ENCODE peak calls at places on chromosome 6, in seven cellular contexts. C is ovary; O is stimulated activated naive CD8-positive, alpha-beta T cell treated with anti-CD3 and anti-CD28 coated beads, Interleukin-15, Interleukin-2, amounts not matched to agents 100 U/mL and 50 U/mL, for 24 hours; R is activated CD8-positive, alpha-beta T cell treated with anti-CD3 and anti-CD28 coated beads, Interleukin-2, amount 10 ng/mL, durations not matched to agents 7 days and 5 days; S is NCI-H1694; V is GM06990; U is right cardiac atrium. M is an unnamed sample.

GRCh38 chr6:11272491-11273192 is 40.2 kb upstream of the NEDD9 start:
- DNase-seq in U (no peak), S (no peak), R (no peak), C (no peak), O (no peak), V (no peak), M (no peak)

GRCh38 chr6:141488466-141488865 is 644.3 kb upstream of the GJE1 start:
- DNase-seq in O (no peak), U (no peak), R (no peak), C (no peak), S (no peak), V (no peak), M (no peak)

GRCh38 chr6:114887037-114887436 is 544.2 kb upstream of the HS3ST5 start:
- DNase-seq in U (no peak), R (no peak), S (no peak), C (no peak), V (no peak), O (no peak), M (no peak)

GRCh38 chr6:89503641-89504040 is 70.7 kb downstream of the ANKRD6 start:
- DNase-seq in O (no peak), U (no peak), R (no peak), S (no peak), V (no peak), C (no peak), M (no peak)

GRCh38 chr6:45566882-45567281 is 189.1 kb upstream of the SUPT3H start:
- DNase-seq in V (no peak), R (no peak), U (no peak), S (no peak), C (no peak), O (no peak), M (peak; percentile 43)

GRCh38 chr6:169641461-169642085 is 60.3 kb downstream of the WDR27 start:
- DNase-seq in R (no peak), C (no peak), V (no peak), U (peak; percentile 35), O (no peak), S (no peak), M (no peak)

GRCh38 chr6:47424436-47424836 is 53.2 kb upstream of the CD2AP start:
- DNase-seq in U (no peak), R (no peak), O (no peak), C (no peak), S (no peak), V (no peak), M (no peak)

GRCh38 chr6:139765825-139766285 is 391.4 kb upstream of the CITED2 start:
- DNase-seq in C (no peak), O (no peak), R (no peak), S (no peak), V (no peak), U (no peak), M (peak; percentile 39)

GRCh38 chr6:106370639-106371038 is 10.1 kb downstream of the CRYBG1 start:
- DNase-seq in C (no peak), V (no peak), R (no peak), S (no peak), O (no peak), U (no peak), M (peak; percentile 17)

GRCh38 chr6:10248378-10248843 is 166.5 kb downstream of the TFAP2A start:
- DNase-seq in O (no peak), C (no peak), U (no peak), V (no peak), R (no peak), S (no peak), M (peak; percentile 82)

GRCh38 chr6:138454976-138455706 is 44.2 kb downstream of the NHSL1 start:
- DNase-seq in R (peak; percentile 81), C (no peak), S (no peak), V (peak; percentile 53), U (no peak), O (peak; percentile 56), M (peak; percentile 23)

GRCh38 chr6:81753709-81754678 is 1.5 kb upstream of the TENT5A start:
- DNase-seq in U (peak; percentile 95), O (peak; percentile 88), C (peak; percentile 91), R (peak; percentile 84), V (peak; percentile 68), S (peak; percentile 14), M (peak; percentile 70)

GRCh38 chr6:2179950-2180349 is 65.5 kb downstream of the GMDS start:
- DNase-seq in C (no peak), O (no peak), R (no peak), U (no peak), V (no peak), S (no peak), M (no peak)

GRCh38 chr6:118203421-118204000 is 296.4 kb downstream of the SLC35F1 start:
- DNase-seq in R (no peak), S (no peak), C (no peak), U (no peak), O (no peak), V (no peak), M (no peak)

GRCh38 chr6:81475646-81476045 is 276.8 kb downstream of the TENT5A start:
- DNase-seq in U (no peak), V (no peak), O (no peak), C (no peak), R (no peak), S (no peak), M (no peak)

GRCh38 chr6:18034798-18035202 is 47.4 kb upstream of the KIF13A start:
- DNase-seq in C (no peak), S (no peak), O (no peak), R (no peak), U (no peak), V (no peak), M (no peak)

GRCh38 chr6:42128460-42129359 is 13.7 kb downstream of the C6orf132 start:
- DNase-seq in C (no peak), O (no peak), V (no peak), R (no peak), S (no peak), U (peak; percentile 73), M (no peak)

GRCh38 chr6:43308101-43308989 is at the start of gene CRIP3:
- DNase-seq in O (peak; percentile 63), C (peak; percentile 29), R (peak; percentile 53), V (peak; percentile 43), S (no peak), U (peak; percentile 69), M (peak; percentile 60)

GRCh38 chr6:42764883-42765653 is 16.8 kb upstream of the BICRAL start:
- DNase-seq in R (no peak), S (no peak), V (no peak), C (no peak), O (no peak), U (no peak), M (no peak)

GRCh38 chr6:21426841-21427490 is 166.6 kb upstream of the SOX4 start:
- DNase-seq in S (no peak), C (no peak), R (no peak), V (no peak), U (no peak), O (no peak), M (no peak)

GRCh38 chr6:34315780-34316179 is 67.0 kb upstream of the SMIM29 start:
- DNase-seq in C (no peak), V (peak; percentile 58), U (no peak), O (peak; percentile 20), R (peak; percentile 29), S (no peak), M (no peak)

GRCh38 chr6:111804627-111805235 is 68.5 kb downstream of the FYN start:
- DNase-seq in O (peak; percentile 68), U (no peak), R (peak; percentile 89), S (no peak), C (no peak), V (peak; percentile 66), M (peak; percentile 38)

GRCh38 chr6:129776542-129776941 is 66.6 kb upstream of the ARHGAP18 start:
- DNase-seq in C (no peak), S (no peak), O (no peak), U (no peak), R (no peak), V (no peak), M (no peak)

GRCh38 chr6:15522856-15523529 is 139.8 kb downstream of the DTNBP1 start:
- DNase-seq in V (no peak), O (no peak), C (peak; percentile 11), S (no peak), U (no peak), R (no peak), M (no peak)

GRCh38 chr6:35302604-35303218 is 5.1 kb downstream of the DEF6 start:
- DNase-seq in S (no peak), C (no peak), R (peak; percentile 94), V (peak; percentile 76), O (peak; percentile 91), U (peak; percentile 73), M (peak; percentile 71)